ENCODE peak calls at places on chromosomes 2 and 18, in six cellular contexts. D is adrenal gland; Y is stimulated activated CD4-positive, alpha-beta T cell treated with anti-CD3 and anti-CD28 coated beads, Interleukin-2, amount 100 ng/mL, for 48 hours; K is SIG-M5; S is tibial nerve; X is amniotic stem cell. F is an unnamed sample.

GRCh38 chr18:12336887-12337286 is 28.8 kb downstream of the TUBB6 start:
- DNase-seq in D (no peak), Y (no peak), K (no peak), S (no peak), X (no peak), F (no peak)

GRCh38 chr2:152573168-152573567 is 144.1 kb downstream of the PRPF40A start:
- DNase-seq in D (peak), Y (peak), K (peak), S (no peak), X (no peak), F (no peak)

GRCh38 chr2:181955010-181955409 is 30.6 kb upstream of the PPP1R1C start:
- DNase-seq in D (no peak), Y (no peak), K (no peak), S (no peak), X (peak), F (no peak)

GRCh38 chr2:182593394-182593707 is 122.7 kb upstream of the DNAJC10 start:
- DNase-seq in D (no peak), Y (no peak), K (no peak), S (no peak), X (peak), F (no peak)

GRCh38 chr2:280655-281110 is 7.2 kb downstream of the ALKAL2 start:
- DNase-seq in D (peak), Y (no peak), K (no peak), S (no peak), X (no peak), F (no peak)

GRCh38 chr18:50620319-50620718 is 60.4 kb downstream of the MAPK4 start:
- DNase-seq in D (no peak), Y (no peak), K (no peak), S (no peak), X (no peak), F (no peak)

GRCh38 chr2:175847128-175847527 is 154.9 kb downstream of the LNPK start:
- DNase-seq in D (no peak), Y (no peak), K (no peak), S (no peak), X (no peak), F (no peak)

GRCh38 chr2:217804786-217805678 is 197.8 kb downstream of the TNS1 start:
- DNase-seq in D (no peak), Y (no peak), K (no peak), S (no peak), X (no peak), F (no peak)

GRCh38 chr2:19607931-19608762 is 249.7 kb upstream of the OSR1 start:
- DNase-seq in D (peak), Y (no peak), K (no peak), S (no peak), X (no peak), F (no peak)

F was measured in thyroid gland.